ENCODE peak calls at places on chromosomes 6 and 20, in five cellular contexts. One of them, this sample, is unnamed. For H3K27me3, the result is how much of the 10 kb centered on the place peaks cover.

GRCh38 chr20:44711237-44711636 is 3.9 kb upstream of the CCN5 start:
- DNase-seq in tibial nerve: no peak
- DNase-seq in body of pancreas: no peak
- DNase-seq in stomach: no peak
- DNase-seq in esophagus squamous epithelium: no peak
- DNase-seq in this sample: no peak

GRCh38 chr6:70415660-70416059 is 2.4 kb downstream of the FAM135A start:
- DNase-seq in esophagus squamous epithelium: no peak
- DNase-seq in body of pancreas: no peak
- DNase-seq in stomach: no peak
- DNase-seq in tibial nerve: no peak
- DNase-seq in this sample: no peak

GRCh38 chr6:66865771-66866170 is 1158.7 kb upstream of the EYS start:
- DNase-seq in esophagus squamous epithelium: no peak
- DNase-seq in tibial nerve: no peak
- DNase-seq in stomach: no peak
- DNase-seq in body of pancreas: no peak
- DNase-seq in this sample: no peak

GRCh38 chr20:43895235-43895634 is 19.4 kb upstream of the TOX2 start:
- DNase-seq in body of pancreas: no peak
- DNase-seq in tibial nerve: no peak
- DNase-seq in esophagus squamous epithelium: no peak
- DNase-seq in stomach: no peak
- DNase-seq in this sample: no peak

GRCh38 chr6:15439410-15440022 is 193.6 kb downstream of the JARID2 start:
- DNase-seq in stomach: no peak
- DNase-seq in body of pancreas: no peak
- DNase-seq in tibial nerve: no peak
- DNase-seq in esophagus squamous epithelium: no peak
- DNase-seq in this sample: no peak

GRCh38 chr6:49423817-49424216 is 39.2 kb downstream of the MMUT start:
- DNase-seq in stomach: no peak
- DNase-seq in esophagus squamous epithelium: no peak
- DNase-seq in tibial nerve: no peak
- DNase-seq in body of pancreas: no peak
- DNase-seq in this sample: no peak

GRCh38 chr6:135537782-135538301 is 40.3 kb upstream of the AHI1 start:
- DNase-seq in esophagus squamous epithelium: no peak
- DNase-seq in stomach: no peak
- DNase-seq in tibial nerve: no peak
- DNase-seq in body of pancreas: no peak
- DNase-seq in this sample: no peak

GRCh38 chr6:82914511-82914910 is 151.1 kb downstream of the UBE3D start:
- DNase-seq in tibial nerve: no peak
- DNase-seq in body of pancreas: no peak
- DNase-seq in esophagus squamous epithelium: no peak
- DNase-seq in stomach: no peak
- DNase-seq in this sample: no peak

GRCh38 chr6:56459030-56459805 is 183.5 kb downstream of the DST start:
- DNase-seq in stomach: no peak
- DNase-seq in body of pancreas: no peak
- DNase-seq in tibial nerve: no peak
- DNase-seq in esophagus squamous epithelium: no peak
- DNase-seq in this sample: no peak

GRCh38 chr20:32872266-32872665 is 13.5 kb downstream of the EFCAB8 start:
- DNase-seq in esophagus squamous epithelium: no peak
- DNase-seq in body of pancreas: no peak
- DNase-seq in tibial nerve: no peak
- DNase-seq in stomach: no peak
- DNase-seq in this sample: peak

GRCh38 chr6:88982720-88983119 is 19.3 kb upstream of the RNGTT start:
- DNase-seq in tibial nerve: no peak
- DNase-seq in stomach: peak
- DNase-seq in body of pancreas: peak
- DNase-seq in esophagus squamous epithelium: no peak
- DNase-seq in this sample: peak

GRCh38 chr6:169723200-169723909 is 945 bp downstream of the PHF10 start:
- DNase-seq in body of pancreas: peak
- DNase-seq in esophagus squamous epithelium: no peak
- DNase-seq in tibial nerve: peak
- DNase-seq in stomach: peak
- DNase-seq in this sample: peak

GRCh38 chr6:133235219-133235618 is 5.9 kb upstream of the EYA4 start:
- DNase-seq in tibial nerve: no peak
- DNase-seq in body of pancreas: no peak
- DNase-seq in esophagus squamous epithelium: no peak
- DNase-seq in stomach: no peak
- DNase-seq in this sample: no peak

GRCh38 chr6:123462141-123462540 is 174.6 kb downstream of the TRDN start:
- DNase-seq in esophagus squamous epithelium: no peak
- DNase-seq in body of pancreas: no peak
- DNase-seq in stomach: no peak
- DNase-seq in tibial nerve: no peak
- DNase-seq in this sample: no peak

GRCh38 chr6:34103321-34103720 is 42.6 kb downstream of the GRM4 start:
- DNase-seq in esophagus squamous epithelium: no peak
- DNase-seq in tibial nerve: no peak
- DNase-seq in body of pancreas: no peak
- DNase-seq in stomach: no peak
- DNase-seq in this sample: no peak

GRCh38 chr6:14728396-14729024 is 517.4 kb upstream of the JARID2 start:
- DNase-seq in esophagus squamous epithelium: no peak
- DNase-seq in tibial nerve: no peak
- DNase-seq in stomach: no peak
- DNase-seq in body of pancreas: peak
- DNase-seq in this sample: no peak

GRCh38 chr6:18110160-18110559 is 12.3 kb downstream of the NHLRC1 start:
- DNase-seq in body of pancreas: no peak
- DNase-seq in stomach: no peak
- DNase-seq in tibial nerve: no peak
- DNase-seq in esophagus squamous epithelium: no peak
- DNase-seq in this sample: no peak

GRCh38 chr6:49939993-49940498 is 23.9 kb downstream of the DEFB114 start:
- DNase-seq in body of pancreas: no peak
- DNase-seq in tibial nerve: no peak
- DNase-seq in esophagus squamous epithelium: no peak
- DNase-seq in stomach: no peak
- DNase-seq in this sample: no peak

GRCh38 chr6:23414204-23414501 is 711.9 kb upstream of the NRSN1 start:
- DNase-seq in body of pancreas: no peak
- DNase-seq in tibial nerve: no peak
- DNase-seq in stomach: no peak
- DNase-seq in esophagus squamous epithelium: no peak
- DNase-seq in this sample: no peak

GRCh38 chr20:50932016-50932338 is 740 bp upstream of the ADNP start:
- DNase-seq in body of pancreas: no peak
- DNase-seq in stomach: no peak
- DNase-seq in tibial nerve: no peak
- DNase-seq in esophagus squamous epithelium: no peak
- DNase-seq in this sample: no peak

GRCh38 chr20:49267327-49267726 is 10.5 kb downstream of the ZNFX1 start:
- DNase-seq in stomach: no peak
- DNase-seq in esophagus squamous epithelium: no peak
- DNase-seq in tibial nerve: no peak
- DNase-seq in body of pancreas: no peak
- DNase-seq in this sample: no peak

GRCh38 chr6:89887452-89888137 is 6.7 kb upstream of the GJA10 start:
- DNase-seq in esophagus squamous epithelium: no peak
- DNase-seq in body of pancreas: no peak
- DNase-seq in stomach: no peak
- DNase-seq in tibial nerve: no peak
- DNase-seq in this sample: no peak

GRCh38 chr6:5151955-5152401 is 66.8 kb downstream of the PPP1R3G start:
- DNase-seq in tibial nerve: no peak
- DNase-seq in esophagus squamous epithelium: no peak
- DNase-seq in body of pancreas: no peak
- DNase-seq in stomach: no peak
- DNase-seq in this sample: no peak

GRCh38 chr6:43890197-43891062 is 120.4 kb downstream of the VEGFA start:
- DNase-seq in esophagus squamous epithelium: no peak
- DNase-seq in body of pancreas: no peak
- DNase-seq in stomach: no peak
- DNase-seq in tibial nerve: no peak
- DNase-seq in this sample: no peak

GRCh38 chr20:36091561-36092423 is 62.7 kb upstream of the EPB41L1 start:
- DNase-seq in body of pancreas: peak
- DNase-seq in stomach: no peak
- DNase-seq in tibial nerve: no peak
- DNase-seq in esophagus squamous epithelium: no peak
- DNase-seq in this sample: no peak

GRCh38 chr6:63644668-63645326 is 9.2 kb downstream of the PHF3 start:
- DNase-seq in body of pancreas: no peak
- DNase-seq in esophagus squamous epithelium: no peak
- DNase-seq in tibial nerve: no peak
- DNase-seq in stomach: no peak
- DNase-seq in this sample: peak

GRCh38 chr6:87742106-87742505 is 40.1 kb upstream of the AKIRIN2 start:
- DNase-seq in body of pancreas: no peak
- DNase-seq in esophagus squamous epithelium: no peak
- DNase-seq in tibial nerve: no peak
- DNase-seq in stomach: no peak
- DNase-seq in this sample: no peak

GRCh38 chr6:96907498-96907897 is 9.8 kb upstream of the NDUFAF4 start:
- DNase-seq in tibial nerve: no peak
- DNase-seq in stomach: no peak
- DNase-seq in body of pancreas: no peak
- DNase-seq in esophagus squamous epithelium: no peak
- DNase-seq in this sample: no peak

GRCh38 chr6:82111818-82112217 is 135.7 kb downstream of the IBTK start:
- DNase-seq in tibial nerve: no peak
- DNase-seq in esophagus squamous epithelium: no peak
- DNase-seq in stomach: no peak
- DNase-seq in body of pancreas: no peak
- DNase-seq in this sample: no peak

DNA sequence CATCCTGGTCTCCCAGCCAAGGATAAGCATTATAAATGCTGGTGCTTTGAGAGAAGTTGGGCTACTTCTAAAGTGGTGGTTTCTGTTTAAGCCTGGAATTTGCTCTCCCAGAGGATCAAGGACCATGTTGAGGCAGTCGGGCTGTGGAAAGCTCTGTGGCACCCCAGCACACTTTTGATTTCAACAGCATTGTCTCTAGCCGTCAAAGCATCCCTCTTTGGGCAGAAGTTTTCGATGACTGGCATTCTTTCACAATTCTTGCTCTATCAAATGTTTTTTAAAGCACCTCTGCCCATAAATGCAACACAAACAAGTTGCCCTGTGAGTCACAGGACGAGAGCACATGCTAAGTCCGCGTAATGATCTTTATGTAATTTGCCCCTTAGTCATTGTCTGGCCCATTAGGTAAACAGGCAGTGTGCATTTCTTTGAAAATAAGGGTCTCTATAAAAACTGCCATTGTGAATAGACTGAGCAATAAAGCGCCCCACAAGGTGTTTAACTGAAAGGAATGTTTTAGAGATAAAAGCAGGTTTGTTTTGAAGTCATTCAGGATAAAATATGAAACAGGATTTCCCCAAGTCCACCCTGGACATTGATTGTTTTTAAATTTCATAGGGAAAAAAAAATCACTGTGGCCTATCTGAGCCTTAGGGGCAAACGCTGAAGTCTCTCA is 44.7 kb upstream of the FOXQ1 start:
- DNase-seq in stomach: no peak
- DNase-seq in esophagus squamous epithelium: no peak
- DNase-seq in tibial nerve: no peak
- DNase-seq in body of pancreas: no peak
- DNase-seq in this sample: no peak
- TF ChIP-seq POLR2A in stomach: no peak
- TF ChIP-seq POLR2A in esophagus squamous epithelium: no peak
- TF ChIP-seq POLR2A in tibial nerve: no peak
- TF ChIP-seq POLR2A in body of pancreas: no peak
- TF ChIP-seq POLR2A in this sample: no peak

GRCh38 chr20:57620999-57621398 is 773 bp upstream of the ZBP1 start:
- DNase-seq in stomach: no peak
- DNase-seq in esophagus squamous epithelium: no peak
- DNase-seq in body of pancreas: no peak
- DNase-seq in tibial nerve: no peak
- DNase-seq in this sample: no peak

GRCh38 chr20:57620274-57620990 is at the start of gene ZBP1:
- DNase-seq in tibial nerve: no peak
- DNase-seq in stomach: peak
- DNase-seq in body of pancreas: no peak
- DNase-seq in esophagus squamous epithelium: no peak
- DNase-seq in this sample: no peak

GRCh38 chr20:57618766-57619052 is 1.5 kb downstream of the ZBP1 start:
- DNase-seq in body of pancreas: no peak
- DNase-seq in esophagus squamous epithelium: no peak
- DNase-seq in stomach: no peak
- DNase-seq in tibial nerve: no peak
- DNase-seq in this sample: no peak

GRCh38 chr20:57618091-57618765 is 2.0 kb downstream of the ZBP1 start:
- DNase-seq in body of pancreas: no peak
- DNase-seq in esophagus squamous epithelium: no peak
- DNase-seq in tibial nerve: no peak
- DNase-seq in stomach: no peak
- DNase-seq in this sample: no peak

DNA sequence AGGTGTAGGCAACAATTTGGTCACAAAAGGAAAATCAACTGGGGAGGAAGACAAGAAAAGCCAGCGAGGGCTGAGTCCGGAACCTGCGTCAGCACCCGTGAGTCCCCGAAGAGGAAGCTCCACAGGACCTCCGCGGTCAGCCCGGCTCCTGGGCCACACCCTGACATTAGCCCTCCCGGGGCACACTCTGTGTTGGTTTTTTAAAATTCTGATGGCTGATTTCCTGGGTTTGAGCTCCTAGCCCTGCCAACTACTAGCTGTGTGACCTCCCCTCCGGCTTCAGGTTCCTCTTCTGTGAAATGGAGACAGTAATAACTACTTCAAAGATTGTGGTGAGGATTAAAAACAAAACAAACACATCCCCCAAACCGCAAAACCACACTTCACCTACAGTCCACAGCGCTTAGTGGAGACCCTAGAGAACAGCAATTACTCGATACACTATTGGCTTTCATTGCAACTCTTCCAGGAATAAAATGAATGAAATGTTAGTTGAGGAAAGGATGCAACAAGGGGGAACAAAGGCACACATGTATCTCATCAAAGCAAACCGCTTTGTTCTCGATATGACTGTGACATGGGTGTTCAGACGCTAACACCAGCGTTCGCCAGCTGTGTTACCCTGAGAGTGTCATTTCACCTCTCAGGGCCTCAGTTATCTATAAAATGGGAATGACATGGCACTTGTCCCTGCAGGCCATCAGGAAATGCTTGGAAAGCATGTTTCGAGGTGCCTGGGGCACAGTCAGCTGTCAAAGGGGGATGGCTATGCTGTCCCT is 984 bp downstream of the ZBP1 start:
- DNase-seq in body of pancreas: peak
- DNase-seq in esophagus squamous epithelium: no peak
- DNase-seq in stomach: peak
- DNase-seq in tibial nerve: no peak
- DNase-seq in this sample: peak
- TF ChIP-seq CTCF in body of pancreas: no peak
- TF ChIP-seq CTCF in esophagus squamous epithelium: no peak
- TF ChIP-seq CTCF in stomach: no peak
- TF ChIP-seq CTCF in tibial nerve: no peak
- TF ChIP-seq CTCF in this sample: no peak

GRCh38 chr6:106083618-106084017 is 2.5 kb upstream of the PRDM1 start:
- DNase-seq in tibial nerve: no peak
- DNase-seq in body of pancreas: no peak
- DNase-seq in stomach: no peak
- DNase-seq in esophagus squamous epithelium: no peak
- DNase-seq in this sample: no peak
- H3K27me3 ChIP-seq in tibial nerve: under half
- H3K27me3 ChIP-seq in body of pancreas: under half
- H3K27me3 ChIP-seq in stomach: under half
- H3K27me3 ChIP-seq in esophagus squamous epithelium: under half
- H3K27me3 ChIP-seq in this sample: under half

GRCh38 chr6:31776961-31777666 is at the start of gene VWA7:
- DNase-seq in esophagus squamous epithelium: no peak
- DNase-seq in tibial nerve: no peak
- DNase-seq in stomach: peak
- DNase-seq in body of pancreas: peak
- DNase-seq in this sample: peak
- TF ChIP-seq POLR2A in esophagus squamous epithelium: no peak
- TF ChIP-seq POLR2A in tibial nerve: no peak
- TF ChIP-seq POLR2A in stomach: peak
- TF ChIP-seq POLR2A in body of pancreas: peak
- TF ChIP-seq POLR2A in this sample: peak

This sample was measured in thyroid gland.